ENCODE peak calls at places on chromosomes 11 and 22, in nine cellular contexts. T is Peyer's patch, E is K562, I is esophagus squamous epithelium, Y is breast epithelium, H is heart left ventricle, K is HepG2, V is vagina, Z is thyroid gland. U is an unnamed sample.

GRCh38 chr11:44833869-44834452 is 107.2 kb downstream of the TSPAN18 start:
- DNase-seq in T (no peak), E (no peak), I (no peak), Y (peak; percentile 62), H (no peak), K (no peak), V (no peak), Z (no peak), U (no peak)

GRCh38 chr11:45254070-45254469 is 32.1 kb downstream of the SYT13 start:
- DNase-seq in T (no peak), E (no peak), I (no peak), Y (no peak), H (no peak), K (no peak), V (no peak), Z (no peak), U (no peak)

GRCh38 chr11:106990322-106990721 is 28.0 kb downstream of the GUCY1A2 start:
- DNase-seq in T (no peak), E (no peak), I (no peak), Y (no peak), H (peak; percentile 68), K (no peak), V (no peak), Z (no peak), U (no peak)

GRCh38 chr11:64994318-64994717 is 2.5 kb downstream of the BATF2 start:
- DNase-seq in T (no peak), E (no peak), I (no peak), Y (no peak), H (no peak), K (no peak), V (no peak), Z (no peak), U (no peak)

GRCh38 chr22:35928273-35928798 is 100.3 kb downstream of the RBFOX2 start:
- DNase-seq in T (no peak), E (no peak), I (no peak), Y (no peak), H (no peak), K (no peak), V (no peak), Z (peak; percentile 14), U (no peak)

GRCh38 chr11:18706330-18707243 is 8.0 kb downstream of the TMEM86A start:
- DNase-seq in T (peak; percentile 88), E (no peak), I (no peak), Y (peak; percentile 74), H (peak; percentile 76), K (no peak), V (no peak), Z (peak; percentile 81), U (no peak)

GRCh38 chr11:115616941-115617340 is 112.7 kb upstream of the CADM1 start:
- DNase-seq in T (peak; percentile 47), E (no peak), I (no peak), Y (no peak), H (peak; percentile 65), K (no peak), V (no peak), Z (no peak), U (no peak)

GRCh38 chr11:73520358-73521061 is 77.4 kb downstream of the FAM168A start:
- DNase-seq in T (no peak), E (no peak), I (no peak), Y (no peak), H (no peak), K (no peak), V (no peak), Z (no peak), U (no peak)

GRCh38 chr11:10307411-10308207 is 2.7 kb downstream of the ADM start:
- DNase-seq in T (peak; percentile 93), E (peak; percentile 84), I (peak; percentile 34), Y (peak; percentile 83), H (peak; percentile 88), K (peak; percentile 71), V (no peak), Z (peak; percentile 82), U (peak; percentile 81)

GRCh38 chr11:10310301-10310841 is 5.5 kb downstream of the ADM start:
- DNase-seq in T (no peak), E (no peak), I (no peak), Y (no peak), H (no peak), K (no peak), V (no peak), Z (no peak), U (no peak)

GRCh38 chr11:10309163-10310093 is 4.6 kb downstream of the ADM start:
- DNase-seq in T (peak; percentile 62), E (peak; percentile 43), I (no peak), Y (peak; percentile 88), H (peak; percentile 75), K (peak; percentile 74), V (no peak), Z (peak; percentile 91), U (no peak)

GRCh38 chr11:10307022-10307410 is 2.1 kb downstream of the ADM start:
- DNase-seq in T (no peak), E (no peak), I (no peak), Y (no peak), H (no peak), K (peak; percentile 27), V (no peak), Z (no peak), U (no peak)

GRCh38 chr11:10308208-10308954 is 3.5 kb downstream of the ADM start:
- DNase-seq in T (no peak), E (no peak), I (no peak), Y (no peak), H (no peak), K (no peak), V (no peak), Z (no peak), U (no peak)
- TF ChIP-seq POLR2A in T (no peak), E (no peak), I (no peak), Y (no peak), H (no peak), K (no peak), V (no peak), Z (no peak), U (no peak)

GRCh38 chr11:120180571-120181445 is 30.0 kb upstream of the OAF start:
- DNase-seq in T (no peak), E (no peak), I (no peak), Y (peak; percentile 13), H (peak; percentile 62), K (peak; percentile 20), V (peak; percentile 91), Z (no peak), U (no peak)
- TF ChIP-seq CTCF in T (no peak), E (peak; percentile 11), I (peak; percentile 10), Y (no peak), H (no peak), K (peak; percentile 46), V (no peak), Z (no peak), U (no peak)

GRCh38 chr22:48227341-48228018 is 1465.0 kb downstream of the TBC1D22A start:
- DNase-seq in T (peak; percentile 10), E (no peak), I (no peak), Y (no peak), H (no peak), K (no peak), V (no peak), Z (no peak), U (no peak)

GRCh38 chr22:48224332-48224731 is 1461.9 kb downstream of the TBC1D22A start:
- DNase-seq in T (peak; percentile 26), E (no peak), I (no peak), Y (no peak), H (no peak), K (no peak), V (no peak), Z (no peak), U (no peak)

GRCh38 chr22:48222742-48223487 is 1460.5 kb downstream of the TBC1D22A start:
- DNase-seq in T (peak; percentile 33), E (no peak), I (no peak), Y (no peak), H (no peak), K (no peak), V (no peak), Z (no peak), U (no peak)

GRCh38 chr22:48226026-48227013 is 1463.9 kb downstream of the TBC1D22A start:
- DNase-seq in T (peak; percentile 19), E (no peak), I (no peak), Y (no peak), H (no peak), K (no peak), V (no peak), Z (no peak), U (peak; percentile 58)

GRCh38 chr22:48223488-48224190 is 1461.2 kb downstream of the TBC1D22A start:
- DNase-seq in T (peak; percentile 14), E (no peak), I (no peak), Y (no peak), H (no peak), K (no peak), V (peak; percentile 79), Z (no peak), U (no peak)
- H3K27ac ChIP-seq in T (no peak overlapping the region), E (no peak overlapping the region), I (no peak overlapping the region), Y (no peak overlapping the region), H (no peak overlapping the region), K (no peak overlapping the region), V (no peak overlapping the region), Z (no peak overlapping the region), U (no peak overlapping the region)

GRCh38 chr11:46617451-46618314 is at the start of gene ATG13:
- DNase-seq in T (peak; percentile 92), E (peak; percentile 92), I (peak; percentile 37), Y (peak; percentile 78), H (peak; percentile 73), K (peak; percentile 66), V (no peak), Z (peak; percentile 76), U (peak; percentile 94)

GRCh38 chr11:46615756-46616155 is 1.3 kb downstream of the HARBI1 start:
- DNase-seq in T (no peak), E (no peak), I (no peak), Y (no peak), H (no peak), K (no peak), V (no peak), Z (no peak), U (no peak)

GRCh38 chr11:46612326-46612725 is 4.7 kb downstream of the HARBI1 start:
- DNase-seq in T (no peak), E (no peak), I (no peak), Y (no peak), H (no peak), K (no peak), V (no peak), Z (no peak), U (no peak)

GRCh38 chr11:46618789-46619188 is 1.4 kb downstream of the ATG13 start:
- DNase-seq in T (no peak), E (no peak), I (no peak), Y (no peak), H (no peak), K (no peak), V (no peak), Z (no peak), U (no peak)

DNA sequence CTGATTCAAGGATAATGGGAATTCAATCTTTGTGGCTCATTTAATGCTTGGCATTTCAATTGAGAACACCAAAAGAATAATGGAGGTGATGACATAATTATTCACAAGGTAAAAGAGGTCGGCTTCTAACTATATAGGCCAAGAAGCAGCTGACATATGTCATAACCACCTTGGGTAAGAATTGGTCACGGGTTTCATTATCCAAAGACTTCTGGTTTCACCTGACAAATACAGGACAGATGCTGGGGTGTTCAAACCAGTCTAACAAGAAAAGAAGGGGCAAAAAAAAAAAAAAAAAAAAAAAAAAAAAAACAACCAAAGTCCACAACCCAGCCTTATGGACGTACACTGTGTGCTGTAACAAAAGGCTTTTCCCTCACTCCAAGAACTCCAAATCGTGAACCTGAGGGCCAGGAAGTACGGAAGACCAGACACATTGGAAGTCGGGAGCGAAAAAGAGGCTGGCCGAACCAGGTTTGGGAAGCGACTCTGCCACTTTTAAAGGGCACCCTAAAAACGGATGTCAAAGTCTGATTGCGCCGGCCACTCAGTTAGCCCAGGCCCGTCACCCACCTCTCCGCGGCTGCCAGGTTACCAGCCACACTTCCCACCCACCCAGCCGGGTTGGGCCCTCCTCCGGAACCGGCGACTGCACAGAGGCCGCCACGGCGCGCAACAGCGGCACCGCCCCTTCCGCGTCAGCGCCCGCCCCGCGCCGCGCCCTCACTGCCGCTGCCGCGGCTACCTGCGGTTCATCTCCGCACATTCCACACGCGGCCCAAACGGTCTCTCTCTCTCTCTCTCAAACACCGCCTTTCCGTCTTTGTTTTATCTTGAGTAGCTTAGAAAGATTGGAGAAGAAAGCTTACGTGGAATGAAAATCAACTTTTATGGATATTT is at the start of gene HARBI1:
- DNase-seq in T (peak; percentile 94), E (peak; percentile 91), I (peak; percentile 59), Y (peak; percentile 85), H (peak; percentile 93), K (peak; percentile 77), V (no peak), Z (peak; percentile 89), U (peak; percentile 93)
- TF ChIP-seq POLR2A in T (peak; percentile 68), E (peak; percentile 68), I (peak; percentile 36), Y (no peak), H (no peak), K (peak; percentile 60), V (peak; percentile 15), Z (no peak), U (peak; percentile 49)

U was measured in upper lobe of left lung.